ENCODE peak calls at places on chromosomes 4 and X, in five cellular contexts. A is H1, C is GM12878, B is K562, F is HepG2. I is an unnamed sample.

GRCh38 chr4:157674699-157675098 is 454.2 kb downstream of the GRIA2 start:
- DNase-seq in A (no peak), C (no peak), F (no peak), B (no peak), I (no peak)

GRCh38 chr4:76550966-76551780 is 116.1 kb downstream of the SHROOM3 start:
- DNase-seq in B (no peak), F (no peak), C (no peak), A (no peak), I (no peak)

GRCh38 chr4:41339812-41340809 is 83.4 kb downstream of the UCHL1 start:
- DNase-seq in B (no peak), A (no peak), C (no peak), F (no peak), I (no peak)

GRCh38 chrX:81082649-81083048 is 119.1 kb downstream of the HMGN5 start:
- DNase-seq in F (no peak), B (no peak), C (no peak), A (no peak), I (no peak)

GRCh38 chr4:145189981-145190380 is 9.6 kb upstream of the OTUD4 start:
- DNase-seq in B (no peak), C (no peak), A (no peak), F (no peak), I (no peak)

GRCh38 chrX:110346681-110347080 is 12.0 kb upstream of the RTL9 start:
- DNase-seq in A (peak; percentile 43), F (no peak), C (no peak), B (peak; percentile 18), I (no peak)

GRCh38 chr4:95268819-95269565 is 279.8 kb downstream of the UNC5C start:
- DNase-seq in F (no peak), C (no peak), A (no peak), B (no peak), I (no peak)

GRCh38 chrX:108516184-108516583 is 76.5 kb downstream of the COL4A5 start:
- DNase-seq in C (no peak), B (no peak), A (no peak), F (peak; percentile 89), I (no peak)

GRCh38 chr4:102319594-102319993 is 25.7 kb downstream of the SLC39A8 start:
- DNase-seq in A (peak; percentile 51), B (no peak), C (no peak), F (no peak), I (no peak)

GRCh38 chrX:123481908-123482873 is 250.7 kb downstream of the THOC2 start:
- DNase-seq in B (no peak), C (no peak), A (no peak), F (no peak), I (no peak)

DNA sequence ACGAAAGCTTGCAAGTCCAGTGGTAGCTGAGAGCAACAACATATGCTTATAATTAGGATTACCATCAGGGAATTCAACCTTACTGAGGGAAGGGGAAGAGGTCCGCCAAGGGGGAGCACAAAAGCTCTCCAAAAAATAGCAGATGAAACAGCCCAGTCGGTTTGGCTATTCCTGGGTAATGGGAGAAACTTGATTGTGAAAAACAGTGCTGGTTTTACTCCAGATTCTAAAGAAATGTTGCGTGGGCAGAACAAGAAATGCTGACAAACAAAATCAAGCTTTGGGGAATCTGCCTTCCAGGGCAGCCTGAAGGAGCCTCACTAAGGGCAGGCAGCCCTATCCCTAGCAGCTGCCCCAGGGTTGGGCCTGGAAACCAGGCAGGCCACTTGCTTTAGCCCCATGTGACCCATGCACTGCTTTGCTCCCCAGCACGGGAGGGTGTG is 160.8 kb upstream of the LDB2 start:
- DNase-seq in A (no peak), F (no peak), B (no peak), C (no peak), I (no peak)
- TF ChIP-seq CEBPB in A (no peak), F (no peak), B (no peak), C (no peak), I (no peak)

GRCh38 chrX:153502131-153502530 is 7.4 kb downstream of the BGN start:
- DNase-seq in F (no peak), B (no peak), A (no peak), C (no peak), I (no peak)
- TF ChIP-seq POLR2AphosphoS5 in F (no peak), B (no peak), A (no peak), C (no peak), I (no peak)

DNA sequence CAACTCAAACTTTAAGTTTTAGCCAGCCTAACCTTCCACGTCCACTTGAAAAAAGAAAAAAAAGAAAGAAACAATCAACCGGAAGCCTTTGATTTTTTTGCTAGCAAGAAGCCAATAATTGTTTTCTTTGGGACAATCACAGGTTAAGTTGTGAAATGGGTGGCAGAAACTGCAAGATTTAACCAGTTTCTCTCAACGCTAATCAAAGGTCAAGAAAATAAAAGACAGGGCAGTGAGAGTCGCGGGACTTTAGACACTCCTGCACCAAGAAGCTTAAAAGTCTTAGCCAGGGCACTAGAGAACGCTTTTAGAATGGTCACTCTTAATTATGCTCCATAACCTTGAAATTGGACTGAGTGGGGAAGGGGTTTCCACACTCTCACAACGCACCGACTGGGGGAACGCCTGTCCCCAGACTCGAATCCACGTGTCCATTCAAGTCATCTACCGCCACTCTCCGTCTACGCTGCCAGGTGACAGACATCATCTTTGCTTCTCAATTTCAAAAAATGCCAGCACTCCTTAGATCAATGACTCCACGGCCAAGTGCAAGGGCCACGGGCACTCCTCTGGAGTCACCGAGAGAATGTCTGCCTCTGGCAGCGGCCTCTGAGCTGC is 883 bp downstream of the ACSL1 start:
- DNase-seq in F (no peak), C (no peak), B (no peak), A (no peak), I (no peak)
- H3K9ac ChIP-seq in F (peak overlapping the region; percentile 50), C (peak overlapping the region; percentile 78), B (peak overlapping the region; percentile 93), A (no peak overlapping the region), I (peak overlapping the region; percentile 54)

GRCh38 chrX:39152106-39152649 is 350.9 kb downstream of the MID1IP1 start:
- DNase-seq in F (no peak), B (peak; percentile 77), C (no peak), A (peak; percentile 85), I (no peak)
- TF ChIP-seq CEBPB in F (no peak), B (no peak), C (no peak), A (no peak), I (no peak)

I was measured in HCT116.